ENCODE peak calls at places on chromosomes 4 and X, in eight cellular contexts. J is GM13976, A is iris pigment epithelial cell, F is nephron progenitor cell, B is T-helper 1 cell, L is NCI-H446, Z is body of pancreas, R is brain microvascular endothelial cell. U is an unnamed sample.

GRCh38 chr4:37424753-37425152 is 180.2 kb downstream of the NWD2 start:
- DNase-seq in J (no peak), A (no peak), F (no peak), B (no peak), L (no peak), Z (no peak), R (no peak), U (no peak)

GRCh38 chrX:16712116-16712824 is at the start of gene CTPS2:
- DNase-seq in J (peak), A (peak), F (peak), B (peak), L (no peak), Z (peak), R (peak), U (no peak)

GRCh38 chr4:6467600-6467999 is 4.8 kb downstream of the PPP2R2C start:
- DNase-seq in J (no peak), A (no peak), F (no peak), B (no peak), L (no peak), Z (no peak), R (no peak), U (no peak)

GRCh38 chr4:161182913-161183312 is 980.9 kb downstream of the FSTL5 start:
- DNase-seq in J (no peak), A (no peak), F (no peak), B (no peak), L (no peak), Z (no peak), R (no peak), U (no peak)

GRCh38 chr4:122787940-122788339 is 38.7 kb upstream of the FGF2 start:
- DNase-seq in J (no peak), A (no peak), F (no peak), B (no peak), L (no peak), Z (no peak), R (no peak), U (no peak)

GRCh38 chrX:123976671-123977316 is 15.3 kb downstream of the STAG2 start:
- DNase-seq in J (no peak), A (peak), F (no peak), B (no peak), L (peak), Z (no peak), R (no peak), U (no peak)

GRCh38 chr4:79913581-79913980 is 159.4 kb downstream of the ANTXR2 start:
- DNase-seq in J (no peak), A (peak), F (no peak), B (no peak), L (no peak), Z (no peak), R (peak), U (no peak)

GRCh38 chrX:69031181-69031580 is 134.1 kb downstream of the PJA1 start:
- DNase-seq in J (no peak), A (no peak), F (peak), B (no peak), L (no peak), Z (no peak), R (no peak), U (no peak)

GRCh38 chr4:53614616-53615015 is 23.3 kb upstream of the LNX1 start:
- DNase-seq in J (no peak), A (no peak), F (no peak), B (no peak), L (no peak), Z (peak), R (no peak), U (no peak)

GRCh38 chr4:126592088-126592487 is 1040.7 kb upstream of the INTU start:
- DNase-seq in J (no peak), A (peak), F (no peak), B (no peak), L (no peak), Z (no peak), R (no peak), U (no peak)

GRCh38 chr4:150518559-150518958 is 63.4 kb upstream of the MAB21L2 start:
- DNase-seq in J (no peak), A (peak), F (no peak), B (no peak), L (no peak), Z (no peak), R (peak), U (no peak)

GRCh38 chr4:81845273-81845672 is 373.6 kb upstream of the RASGEF1B start:
- DNase-seq in J (no peak), A (no peak), F (no peak), B (no peak), L (no peak), Z (no peak), R (peak), U (no peak)

GRCh38 chr4:128516568-128516967 is 229.0 kb upstream of the PGRMC2 start:
- DNase-seq in J (peak), A (peak), F (no peak), B (no peak), L (no peak), Z (no peak), R (no peak), U (no peak)

GRCh38 chr4:161248880-161249279 is 914.9 kb downstream of the FSTL5 start:
- DNase-seq in J (no peak), A (no peak), F (no peak), B (no peak), L (no peak), Z (no peak), R (no peak), U (no peak)

GRCh38 chrX:21487832-21488231 is 113.6 kb downstream of the CNKSR2 start:
- DNase-seq in J (no peak), A (peak), F (no peak), B (no peak), L (no peak), Z (no peak), R (peak), U (no peak)